ENCODE peak calls at places on chromosomes 6 and 20, in nine cellular contexts. Y is AG09309; I is Daoy; S is LNCaP clone FGC; G is T47D; D is nucleus accumbens; M is activated naive CD8-positive, alpha-beta T cell treated with anti-CD3 and anti-CD28 coated beads for 36 hours; P is iPS-NIHi11; C is left ventricle myocardium inferior. O is an unnamed sample.

GRCh38 chr6:41578714-41579610 is 32.8 kb downstream of the FOXP4 start:
- DNase-seq in I (no peak), G (no peak), M (no peak), S (no peak), C (no peak), D (no peak), P (peak), Y (no peak), O (no peak)

GRCh38 chr20:13205848-13206434 is 15.1 kb upstream of the ISM1 start:
- DNase-seq in S (no peak), G (no peak), Y (no peak), P (no peak), I (no peak), C (no peak), D (no peak), M (no peak), O (no peak)

GRCh38 chr20:43983359-43983758 is 68.7 kb downstream of the TOX2 start:
- DNase-seq in M (peak), D (no peak), I (no peak), G (no peak), Y (no peak), P (no peak), C (no peak), S (no peak), O (no peak)

GRCh38 chr6:165055231-165055630 is 254.2 kb downstream of the C6orf118 start:
- DNase-seq in G (no peak), M (no peak), Y (no peak), I (peak), S (no peak), P (no peak), C (no peak), D (no peak), O (no peak)

GRCh38 chr20:42366626-42367025 is 748.4 kb upstream of the CHD6 start:
- DNase-seq in G (no peak), I (no peak), D (no peak), Y (no peak), S (no peak), P (no peak), C (no peak), M (no peak), O (no peak)

GRCh38 chr6:26044140-26045045 is 42.8 kb upstream of the HFE start:
- DNase-seq in Y (no peak), P (no peak), D (peak), C (peak), I (no peak), G (no peak), S (no peak), M (peak), O (no peak)

GRCh38 chr20:13995841-13996240 is 525 bp downstream of the MACROD2 start:
- DNase-seq in M (peak), G (peak), S (no peak), P (peak), C (peak), D (peak), I (peak), Y (no peak), O (no peak)

GRCh38 chr6:53682654-53683053 is 17.1 kb upstream of the KLHL31 start:
- DNase-seq in C (no peak), Y (no peak), M (no peak), S (no peak), D (no peak), P (no peak), G (no peak), I (no peak), O (no peak)

GRCh38 chr6:111482236-111482958 is 621 bp downstream of the REV3L start:
- DNase-seq in G (no peak), I (peak), P (peak), Y (no peak), D (peak), S (no peak), M (peak), C (peak), O (peak)

GRCh38 chr6:106104476-106104875 is 18.3 kb downstream of the PRDM1 start:
- DNase-seq in M (no peak), Y (no peak), C (no peak), D (no peak), I (no peak), G (no peak), S (no peak), P (no peak), O (no peak)

GRCh38 chr6:165717732-165718465 is 54.9 kb upstream of the PDE10A start:
- DNase-seq in G (no peak), M (no peak), Y (no peak), S (no peak), P (no peak), D (no peak), C (no peak), I (peak), O (no peak)

GRCh38 chr6:153059757-153060156 is 57.2 kb upstream of the MTRF1L start:
- DNase-seq in Y (no peak), P (peak), S (no peak), D (no peak), C (no peak), G (no peak), I (no peak), M (no peak), O (no peak)

GRCh38 chr6:43277083-43277642 is 20.9 kb upstream of the SLC22A7 start:
- DNase-seq in I (no peak), C (no peak), S (no peak), P (no peak), D (no peak), M (no peak), G (no peak), Y (no peak), O (no peak)

GRCh38 chr20:61908057-61909026 is 157.3 kb downstream of the TAF4 start:
- DNase-seq in I (no peak), M (no peak), Y (no peak), D (no peak), P (no peak), S (no peak), G (no peak), C (no peak), O (no peak)

GRCh38 chr6:20800229-20800628 is 266.0 kb downstream of the CDKAL1 start:
- DNase-seq in S (no peak), G (no peak), P (no peak), C (no peak), Y (no peak), D (no peak), M (no peak), I (no peak), O (no peak)

GRCh38 chr6:163872335-163872734 is 457.8 kb downstream of the QKI start:
- DNase-seq in M (no peak), I (no peak), C (no peak), G (no peak), S (peak), P (no peak), D (no peak), Y (peak), O (no peak)

GRCh38 chr6:129189266-129189665 is 306.3 kb downstream of the LAMA2 start:
- DNase-seq in Y (no peak), C (no peak), D (no peak), I (no peak), S (no peak), P (no peak), G (no peak), M (no peak), O (no peak)

GRCh38 chr6:163836916-163837660 is 422.6 kb downstream of the QKI start:
- DNase-seq in Y (no peak), M (no peak), G (no peak), P (no peak), C (no peak), D (no peak), I (no peak), S (no peak), O (no peak)

GRCh38 chr6:37830225-37830624 is 10.7 kb downstream of the ZFAND3 start:
- DNase-seq in I (no peak), Y (no peak), S (no peak), C (no peak), M (no peak), P (no peak), D (no peak), G (no peak), O (no peak)

GRCh38 chr20:31712112-31712553 is 10.5 kb downstream of the BCL2L1 start:
- DNase-seq in M (no peak), I (no peak), C (no peak), Y (no peak), G (no peak), S (peak), D (no peak), P (no peak), O (no peak)

GRCh38 chr20:15449061-15449460 is 1111.6 kb upstream of the FLRT3 start:
- DNase-seq in D (no peak), Y (no peak), I (no peak), C (no peak), M (no peak), P (no peak), G (no peak), S (no peak), O (no peak)

GRCh38 chr6:80366721-80367120 is 260.2 kb downstream of the BCKDHB start:
- DNase-seq in C (peak), I (peak), G (no peak), D (no peak), P (no peak), S (no peak), M (no peak), Y (no peak), O (no peak)

GRCh38 chr6:128209771-128210170 is 308.9 kb upstream of the THEMIS start:
- DNase-seq in G (no peak), M (no peak), D (no peak), P (no peak), C (no peak), Y (no peak), S (no peak), I (peak), O (no peak)

GRCh38 chr6:106253194-106253593 is 72.4 kb downstream of the ATG5 start:
- DNase-seq in Y (peak), P (no peak), I (peak), C (no peak), M (no peak), G (no peak), D (no peak), S (no peak), O (no peak)

GRCh38 chr6:36663504-36664446 is 14.7 kb upstream of the CDKN1A start:
- DNase-seq in S (no peak), C (no peak), G (no peak), P (no peak), D (no peak), Y (no peak), I (no peak), M (no peak), O (no peak)

GRCh38 chr6:46014511-46015118 is 1.0 kb downstream of the CLIC5 start:
- DNase-seq in D (no peak), G (peak), M (no peak), Y (no peak), C (peak), P (peak), S (no peak), I (no peak), O (no peak)

GRCh38 chr6:21003780-21004541 is 469.7 kb downstream of the CDKAL1 start:
- DNase-seq in C (no peak), I (peak), Y (no peak), G (no peak), P (no peak), D (no peak), S (no peak), M (no peak), O (no peak)

GRCh38 chr6:80541886-80542285 is 435.4 kb downstream of the BCKDHB start:
- DNase-seq in M (no peak), P (no peak), I (no peak), S (no peak), G (no peak), Y (no peak), D (no peak), C (no peak), O (no peak)

GRCh38 chr6:28816909-28817807 is 106.6 kb downstream of the TRIM27 start:
- DNase-seq in S (no peak), P (no peak), I (peak), G (no peak), D (no peak), C (no peak), M (peak), Y (no peak), O (no peak)

GRCh38 chr20:47278907-47279348 is 77.6 kb downstream of the ZMYND8 start:
- DNase-seq in C (no peak), M (no peak), D (no peak), Y (no peak), S (no peak), P (no peak), G (no peak), I (peak), O (no peak)

GRCh38 chr6:51098801-51099200 is 280.1 kb downstream of the TFAP2B start:
- DNase-seq in D (no peak), C (no peak), G (no peak), Y (no peak), M (no peak), I (no peak), P (no peak), S (no peak), O (no peak)

GRCh38 chr6:23350752-23351453 is 775.1 kb upstream of the NRSN1 start:
- DNase-seq in D (no peak), C (no peak), M (no peak), G (no peak), S (no peak), Y (no peak), P (no peak), I (no peak), O (no peak)

GRCh38 chr6:108720798-108721197 is 127.4 kb upstream of the ARMC2 start:
- DNase-seq in G (no peak), S (no peak), P (no peak), M (no peak), D (no peak), C (no peak), Y (no peak), I (no peak), O (no peak)

GRCh38 chr20:57397004-57397692 is 6.0 kb downstream of the RBM38 start:
- DNase-seq in M (peak), I (no peak), C (peak), S (no peak), Y (no peak), P (no peak), G (no peak), D (no peak), O (no peak)

GRCh38 chr20:50777373-50777772 is 17.5 kb upstream of the BCAS4 start:
- DNase-seq in C (no peak), M (no peak), S (no peak), Y (no peak), D (no peak), P (no peak), G (no peak), I (no peak), O (no peak)

GRCh38 chr6:157586088-157586414 is 205.1 kb downstream of the ZDHHC14 start:
- DNase-seq in S (no peak), I (no peak), M (no peak), P (no peak), C (no peak), D (no peak), Y (no peak), G (no peak), O (no peak)

GRCh38 chr6:90374201-90374600 is 77.6 kb upstream of the BACH2 start:
- DNase-seq in S (no peak), M (no peak), P (no peak), D (no peak), Y (no peak), G (no peak), I (no peak), C (no peak), O (no peak)

O was measured in cardiac septum.